ENCODE peak calls at places on chromosomes 1 and 21, in seven cellular contexts. One of them, this sample, is unnamed.

GRCh38 chr21:31184462-31184861 is 146.2 kb upstream of the KRTAP19-8 start:
- DNase-seq in A549: no peak
- DNase-seq in GM12878: no peak
- DNase-seq in K562: no peak
- DNase-seq in HepG2: no peak
- DNase-seq in GM23338: no peak
- DNase-seq in HCT116: no peak
- DNase-seq in this sample: no peak

GRCh38 chr1:24336099-24336498 is 16.9 kb downstream of the GRHL3 start:
- DNase-seq in A549: no peak
- DNase-seq in GM12878: no peak
- DNase-seq in K562: no peak
- DNase-seq in HepG2: no peak
- DNase-seq in GM23338: no peak
- DNase-seq in HCT116: no peak
- DNase-seq in this sample: no peak

GRCh38 chr1:10155087-10155712 is 55.2 kb upstream of the KIF1B start:
- DNase-seq in A549: no peak
- DNase-seq in GM12878: no peak
- DNase-seq in K562: no peak
- DNase-seq in HepG2: no peak
- DNase-seq in GM23338: no peak
- DNase-seq in HCT116: no peak
- DNase-seq in this sample: no peak

GRCh38 chr1:219416598-219417238 is 196.2 kb downstream of the ZC3H11B start:
- DNase-seq in A549: peak; percentile 58
- DNase-seq in GM12878: peak; percentile 15
- DNase-seq in K562: peak; percentile 72
- DNase-seq in HepG2: peak; percentile 47
- DNase-seq in GM23338: peak; percentile 75
- DNase-seq in HCT116: peak; percentile 45
- DNase-seq in this sample: peak; percentile 53

GRCh38 chr1:11740258-11741192 is 4.6 kb downstream of the AGTRAP start:
- DNase-seq in A549: no peak
- DNase-seq in GM12878: no peak
- DNase-seq in K562: peak; percentile 72
- DNase-seq in HepG2: no peak
- DNase-seq in GM23338: no peak
- DNase-seq in HCT116: no peak
- DNase-seq in this sample: no peak

GRCh38 chr1:14968251-14968812 is 185.2 kb upstream of the TMEM51 start:
- DNase-seq in A549: no peak
- DNase-seq in GM12878: no peak
- DNase-seq in K562: no peak
- DNase-seq in HepG2: no peak
- DNase-seq in GM23338: peak; percentile 5
- DNase-seq in HCT116: no peak
- DNase-seq in this sample: no peak

GRCh38 chr1:15187175-15187810 is 33.7 kb downstream of the TMEM51 start:
- DNase-seq in A549: no peak
- DNase-seq in GM12878: no peak
- DNase-seq in K562: no peak
- DNase-seq in HepG2: no peak
- DNase-seq in GM23338: no peak
- DNase-seq in HCT116: no peak
- DNase-seq in this sample: no peak

GRCh38 chr1:231691618-231692259 is 65.1 kb downstream of the DISC1 start:
- DNase-seq in A549: peak; percentile 34
- DNase-seq in GM12878: no peak
- DNase-seq in K562: peak; percentile 61
- DNase-seq in HepG2: peak; percentile 31
- DNase-seq in GM23338: peak; percentile 78
- DNase-seq in HCT116: peak; percentile 15
- DNase-seq in this sample: peak; percentile 7

GRCh38 chr21:33949516-33950424 is 34.2 kb upstream of the ATP5PO start:
- DNase-seq in A549: no peak
- DNase-seq in GM12878: peak; percentile 76
- DNase-seq in K562: no peak
- DNase-seq in HepG2: no peak
- DNase-seq in GM23338: no peak
- DNase-seq in HCT116: no peak
- DNase-seq in this sample: no peak

GRCh38 chr21:33948951-33949444 is 33.4 kb upstream of the ATP5PO start:
- DNase-seq in A549: no peak
- DNase-seq in GM12878: no peak
- DNase-seq in K562: no peak
- DNase-seq in HepG2: no peak
- DNase-seq in GM23338: no peak
- DNase-seq in HCT116: no peak
- DNase-seq in this sample: no peak

GRCh38 chr21:33954395-33954794 is 38.8 kb upstream of the ATP5PO start:
- DNase-seq in A549: no peak
- DNase-seq in GM12878: no peak
- DNase-seq in K562: no peak
- DNase-seq in HepG2: no peak
- DNase-seq in GM23338: no peak
- DNase-seq in HCT116: no peak
- DNase-seq in this sample: no peak

GRCh38 chr21:33950425-33951079 is 34.9 kb upstream of the ATP5PO start:
- DNase-seq in A549: no peak
- DNase-seq in GM12878: no peak
- DNase-seq in K562: no peak
- DNase-seq in HepG2: no peak
- DNase-seq in GM23338: no peak
- DNase-seq in HCT116: no peak
- DNase-seq in this sample: no peak

DNA sequence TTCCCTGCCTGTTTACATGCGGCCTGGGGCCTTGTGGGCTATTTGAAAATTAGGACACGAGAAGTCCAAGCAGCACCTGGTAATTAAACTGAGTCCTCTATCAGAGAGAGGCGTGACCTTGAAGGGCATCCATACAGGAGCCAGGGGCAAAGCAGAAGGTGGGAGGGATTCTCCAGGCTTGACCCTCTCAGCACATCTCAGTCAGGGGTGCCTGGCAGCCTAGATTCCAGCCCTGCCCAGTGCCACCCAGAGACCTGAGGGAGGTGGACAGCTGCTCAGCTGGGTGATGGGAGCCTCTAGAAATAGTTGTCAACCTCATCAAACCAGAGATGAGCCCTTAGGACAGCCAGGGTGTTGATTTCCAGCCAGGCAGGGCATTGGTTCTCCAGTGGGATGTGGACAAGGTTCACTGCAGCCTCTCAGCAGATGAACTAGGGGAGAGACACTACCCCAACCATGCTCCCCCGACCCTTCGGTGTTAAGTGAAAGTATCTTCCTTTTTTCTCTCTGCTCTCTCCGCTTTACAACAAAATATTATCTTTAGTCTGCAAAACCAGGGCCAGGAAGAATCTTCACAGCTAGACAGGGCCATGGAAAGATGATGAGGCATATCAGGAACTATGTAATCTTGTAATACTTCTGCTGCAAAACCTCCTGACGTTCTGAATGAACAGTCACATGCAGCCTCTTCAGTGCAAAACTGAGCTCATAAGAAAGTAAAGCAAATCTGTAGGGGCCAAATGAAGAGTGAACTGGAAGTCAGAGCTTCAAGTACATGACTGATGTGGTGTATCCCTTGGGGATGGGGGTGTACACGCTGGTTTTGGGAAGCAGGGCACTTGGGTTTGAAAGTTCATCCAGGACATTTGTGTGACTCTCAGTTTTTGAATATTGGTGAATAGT is 35.9 kb upstream of the ATP5PO start:
- DNase-seq in A549: no peak
- DNase-seq in GM12878: peak; percentile 45
- DNase-seq in K562: no peak
- DNase-seq in HepG2: no peak
- DNase-seq in GM23338: no peak
- DNase-seq in HCT116: no peak
- DNase-seq in this sample: no peak
- H3K4me3 ChIP-seq in A549: no peak overlapping the region
- H3K4me3 ChIP-seq in GM12878: peak overlapping the region; percentile 41
- H3K4me3 ChIP-seq in K562: no peak overlapping the region
- H3K4me3 ChIP-seq in HepG2: no peak overlapping the region
- H3K4me3 ChIP-seq in GM23338: no peak overlapping the region
- H3K4me3 ChIP-seq in HCT116: no peak overlapping the region
- H3K4me3 ChIP-seq in this sample: no peak overlapping the region

DNA sequence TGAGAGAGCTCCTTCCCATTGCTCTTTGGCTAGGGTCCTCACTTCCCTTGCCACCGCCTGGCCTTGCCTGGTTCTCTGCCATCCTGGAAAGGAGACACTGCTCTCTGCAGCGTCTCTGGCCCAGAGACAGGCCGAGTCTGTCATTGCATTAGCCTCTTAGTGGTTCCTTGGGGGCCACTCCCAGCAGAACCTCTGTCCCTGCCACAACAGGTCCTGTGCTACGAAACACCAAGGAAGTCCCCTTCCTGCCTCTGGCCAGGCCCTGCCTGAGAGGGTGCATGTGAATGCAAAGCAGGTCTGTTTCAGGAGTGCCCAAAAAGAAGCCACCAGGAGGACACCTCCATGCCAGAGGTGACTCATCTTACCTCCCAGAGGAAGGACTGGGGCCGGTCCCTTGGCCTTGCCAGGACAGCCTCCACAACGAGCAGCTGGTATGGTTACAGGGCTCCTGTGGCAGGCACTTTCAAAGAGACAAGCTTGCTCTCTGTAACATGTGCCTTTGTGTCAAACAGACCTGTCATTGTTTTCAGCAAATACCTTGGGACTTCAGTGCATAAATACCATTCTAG is 59.6 kb downstream of the VPS26C start:
- DNase-seq in A549: no peak
- DNase-seq in GM12878: peak; percentile 82
- DNase-seq in K562: no peak
- DNase-seq in HepG2: peak; percentile 93
- DNase-seq in GM23338: no peak
- DNase-seq in HCT116: peak; percentile 59
- DNase-seq in this sample: no peak
- TF ChIP-seq REST in A549: no peak
- TF ChIP-seq REST in GM12878: no peak
- TF ChIP-seq REST in K562: no peak
- TF ChIP-seq REST in HepG2: no peak
- TF ChIP-seq REST in GM23338: no peak
- TF ChIP-seq REST in HCT116: no peak
- TF ChIP-seq REST in this sample: no peak

DNA sequence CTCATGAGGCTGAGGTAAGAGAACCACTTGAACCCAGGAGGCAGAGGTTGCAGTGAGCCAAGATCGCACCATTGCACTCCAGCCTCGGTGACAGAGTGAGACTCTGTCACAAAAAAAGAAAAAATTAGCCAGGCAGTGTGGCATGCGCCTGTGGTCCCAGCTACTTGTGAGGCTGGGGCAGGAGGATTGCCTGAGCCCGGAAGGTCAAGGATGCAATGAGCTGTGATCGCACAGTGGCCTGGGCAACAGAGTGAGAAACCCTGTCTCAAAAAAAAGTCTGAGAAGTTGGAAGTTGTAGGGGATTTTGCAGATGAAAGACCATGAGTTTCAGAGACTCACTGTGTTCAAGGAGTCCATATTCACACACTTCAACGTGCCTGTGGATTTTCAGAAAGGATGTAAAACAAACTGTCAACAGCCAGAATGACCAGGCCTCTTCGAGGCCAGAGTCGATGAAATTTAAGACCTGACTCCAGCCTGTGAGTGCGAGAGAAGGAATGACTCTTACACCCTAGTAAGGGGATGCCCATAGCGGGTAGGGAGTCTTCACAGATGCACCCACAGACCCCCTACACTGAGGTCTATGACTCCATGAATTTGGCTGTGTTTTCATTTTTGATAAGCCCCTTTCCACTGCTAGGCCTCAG is 2.2 kb downstream of the S100A13 start:
- DNase-seq in A549: no peak
- DNase-seq in GM12878: no peak
- DNase-seq in K562: no peak
- DNase-seq in HepG2: no peak
- DNase-seq in GM23338: no peak
- DNase-seq in HCT116: no peak
- DNase-seq in this sample: no peak
- H3K4me3 ChIP-seq in A549: no peak overlapping the region
- H3K4me3 ChIP-seq in GM12878: no peak overlapping the region
- H3K4me3 ChIP-seq in K562: no peak overlapping the region
- H3K4me3 ChIP-seq in HepG2: no peak overlapping the region
- H3K4me3 ChIP-seq in GM23338: no peak overlapping the region
- H3K4me3 ChIP-seq in HCT116: no peak overlapping the region
- H3K4me3 ChIP-seq in this sample: no peak overlapping the region

DNA sequence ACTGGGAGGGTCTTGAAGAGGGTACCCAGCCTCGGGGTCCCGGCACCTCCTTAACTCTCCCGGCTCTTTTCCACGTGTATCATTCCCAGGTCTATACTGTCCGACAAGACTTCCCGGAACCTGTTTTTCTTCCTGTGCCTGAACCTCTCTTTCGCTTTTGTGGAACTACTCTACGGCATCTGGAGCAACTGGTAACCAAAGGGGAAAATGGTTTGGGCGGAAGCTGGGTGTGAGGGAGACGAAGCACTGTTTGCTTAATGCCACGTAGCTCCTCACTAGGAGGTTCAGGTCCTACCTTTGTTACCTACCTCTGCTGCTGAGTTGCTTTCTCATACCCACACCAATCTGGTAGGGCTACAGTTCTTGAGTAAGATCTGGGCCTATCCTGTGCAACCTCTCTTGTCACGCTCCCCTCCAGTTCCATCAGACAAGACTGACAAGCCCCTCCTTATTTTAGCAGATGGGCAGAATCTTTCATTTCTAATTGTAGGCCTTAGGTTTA is 642 bp downstream of the SLC30A7 start:
- DNase-seq in A549: peak; percentile 58
- DNase-seq in GM12878: peak; percentile 57
- DNase-seq in K562: peak; percentile 74
- DNase-seq in HepG2: peak; percentile 76
- DNase-seq in GM23338: peak; percentile 43
- DNase-seq in HCT116: peak; percentile 38
- DNase-seq in this sample: peak; percentile 4
- TF ChIP-seq REST in A549: no peak
- TF ChIP-seq REST in GM12878: no peak
- TF ChIP-seq REST in K562: no peak
- TF ChIP-seq REST in HepG2: no peak
- TF ChIP-seq REST in GM23338: no peak
- TF ChIP-seq REST in HCT116: no peak
- TF ChIP-seq REST in this sample: no peak

This sample was measured in Panc1.